ENCODE peak calls at places on chromosomes 1 and 21, in five cellular contexts. B, L, T, A and J are unnamed samples.

GRCh38 chr1:10734900-10735602 is 61.4 kb downstream of the CASZ1 start:
- DNase-seq in B (no peak), L (no peak), T (no peak), A (no peak), J (no peak)

GRCh38 chr1:86156571-86157455 is at the start of gene COL24A1:
- DNase-seq in B (peak; percentile 56), L (peak; percentile 26), T (peak; percentile 6), A (peak; percentile 80), J (peak; percentile 57)

GRCh38 chr1:24535021-24535424 is 20.9 kb upstream of the NCMAP start:
- DNase-seq in B (no peak), L (peak; percentile 58), T (peak; percentile 86), A (no peak), J (peak; percentile 78)

GRCh38 chr1:9346566-9346965 is 53.9 kb downstream of the SPSB1 start:
- DNase-seq in B (no peak), L (no peak), T (no peak), A (no peak), J (no peak)

GRCh38 chr1:59422921-59423575 is 126.2 kb downstream of the FGGY start:
- DNase-seq in B (no peak), L (no peak), T (no peak), A (peak; percentile 94), J (no peak)

GRCh38 chr1:43908226-43908625 is 25.4 kb upstream of the ARTN start:
- DNase-seq in B (no peak), L (no peak), T (no peak), A (no peak), J (no peak)

GRCh38 chr1:74952786-74953185 is 181.4 kb upstream of the LHX8 start:
- DNase-seq in B (no peak), L (no peak), T (no peak), A (no peak), J (no peak)

GRCh38 chr1:111510003-111510380 is 6.6 kb upstream of the ADORA3 start:
- DNase-seq in B (no peak), L (no peak), T (no peak), A (no peak), J (no peak)

GRCh38 chr1:166489670-166490436 is 323.1 kb upstream of the FAM78B start:
- DNase-seq in B (no peak), L (peak; percentile 88), T (peak; percentile 58), A (no peak), J (peak; percentile 16)

GRCh38 chr1:226255380-226255779 is 31.9 kb downstream of the MIXL1 start:
- DNase-seq in B (no peak), L (no peak), T (no peak), A (no peak), J (no peak)

GRCh38 chr21:39136711-39137110 is 46.5 kb downstream of the PSMG1 start:
- DNase-seq in B (no peak), L (no peak), T (no peak), A (no peak), J (no peak)

GRCh38 chr1:33612877-33613487 is 140.5 kb downstream of the ZSCAN20 start:
- DNase-seq in B (peak; percentile 43), L (peak; percentile 72), T (peak; percentile 40), A (no peak), J (peak; percentile 73)

GRCh38 chr1:178931843-178932551 is 61.1 kb upstream of the ANGPTL1 start:
- DNase-seq in B (no peak), L (no peak), T (no peak), A (peak; percentile 93), J (no peak)